ENCODE peak calls at places on chromosomes 4 and X, in eight cellular contexts. I, S, R, Y, D, Z, B and K are unnamed samples.
A peak's percentile ranks its signal among the peaks of the same experiment; 100 is the strongest.

GRCh38 chr4:17204908-17205307 is 306.5 kb upstream of the LDB2 start:
- DNase-seq in Y (no peak), Z (no peak), I (no peak), B (no peak), D (no peak), R (no peak), S (no peak), K (no peak)

GRCh38 chr4:170111100-170111499 is 21.3 kb upstream of the AADAT start:
- DNase-seq in Y (no peak), R (no peak), I (no peak), Z (no peak), D (no peak), B (no peak), S (no peak), K (no peak)

GRCh38 chr4:159271857-159272256 is 169.0 kb downstream of the RAPGEF2 start:
- DNase-seq in R (no peak), D (no peak), Z (no peak), S (no peak), Y (no peak), B (no peak), I (no peak), K (no peak)

GRCh38 chr4:76634239-76634638 is 199.2 kb downstream of the SHROOM3 start:
- DNase-seq in Y (no peak), R (peak; percentile 84), Z (no peak), S (no peak), I (no peak), B (no peak), D (no peak), K (no peak)

GRCh38 chrX:69501433-69501832 is 2.7 kb upstream of the NALF2 start:
- DNase-seq in S (no peak), Y (peak; percentile 8), Z (no peak), B (peak; percentile 47), R (no peak), D (no peak), I (no peak), K (no peak)

GRCh38 chrX:22247169-22247568 is 25.5 kb upstream of the CBLL2 start:
- DNase-seq in I (no peak), Z (no peak), D (no peak), R (peak; percentile 49), Y (no peak), B (no peak), S (no peak), K (no peak)

GRCh38 chrX:65596270-65596669 is 61.7 kb upstream of the LAS1L start:
- DNase-seq in Z (peak; percentile 50), I (peak; percentile 28), R (peak; percentile 78), Y (no peak), B (no peak), S (no peak), D (no peak), K (no peak)

GRCh38 chrX:39967348-39967747 is 130.4 kb downstream of the BCOR start:
- DNase-seq in D (no peak), I (no peak), Z (no peak), S (no peak), R (peak; percentile 38), B (no peak), Y (no peak), K (no peak)

GRCh38 chr4:54550415-54551171 is 107.2 kb upstream of the KIT start:
- DNase-seq in Y (no peak), B (no peak), I (no peak), D (no peak), S (no peak), Z (no peak), R (peak; percentile 71), K (no peak)

GRCh38 chrX:133258481-133258880 is 40.3 kb upstream of the TFDP3 start:
- DNase-seq in D (peak; percentile 23), R (peak; percentile 68), Y (no peak), Z (no peak), I (no peak), B (no peak), S (no peak), K (no peak)

GRCh38 chrX:3711331-3711917 is 2.0 kb downstream of the PRKX start:
- DNase-seq in Z (no peak), R (no peak), D (no peak), Y (no peak), B (no peak), S (no peak), I (no peak), K (no peak)

GRCh38 chrX:40132751-40133150 is 35.0 kb upstream of the BCOR start:
- DNase-seq in Y (no peak), Z (no peak), R (peak; percentile 89), D (peak; percentile 44), B (peak; percentile 82), I (no peak), S (no peak), K (no peak)

GRCh38 chrX:13067842-13068241 is 23.4 kb upstream of the FAM9C start:
- DNase-seq in Y (no peak), D (no peak), S (no peak), Z (no peak), R (no peak), I (no peak), B (no peak), K (no peak)

GRCh38 chrX:16087081-16087480 is 36.3 kb upstream of the GRPR start:
- DNase-seq in Y (no peak), S (no peak), R (no peak), D (no peak), Z (no peak), I (no peak), B (no peak), K (no peak)

GRCh38 chr4:40630335-40631021 is 814 bp upstream of the RBM47 start:
- DNase-seq in Y (no peak), D (no peak), B (peak; percentile 87), S (peak; percentile 29), R (no peak), I (peak; percentile 70), Z (no peak), K (no peak)

GRCh38 chr4:168803727-168804126 is 206.3 kb downstream of the CBR4 start:
- DNase-seq in Y (no peak), B (no peak), Z (no peak), D (peak; percentile 72), I (no peak), S (no peak), R (peak; percentile 46), K (no peak)

GRCh38 chr4:53023640-53024299 is 161.7 kb downstream of the RASL11B start:
- DNase-seq in S (no peak), D (no peak), B (no peak), Y (no peak), Z (no peak), R (no peak), I (no peak), K (no peak)

GRCh38 chr4:157271166-157271869 is 50.8 kb downstream of the GRIA2 start:
- DNase-seq in Y (no peak), Z (no peak), R (no peak), B (no peak), D (peak; percentile 44), S (no peak), I (no peak), K (no peak)

GRCh38 chrX:147699061-147699460 is 212.7 kb upstream of the FMR1 start:
- DNase-seq in S (no peak), I (no peak), D (no peak), Y (peak; percentile 26), B (no peak), Z (no peak), R (no peak), K (no peak)

GRCh38 chrX:149512225-149512885 is 7.2 kb upstream of the IDS start:
- DNase-seq in D (no peak), R (peak; percentile 58), Y (peak; percentile 27), I (peak; percentile 46), Z (peak; percentile 32), B (peak; percentile 64), S (peak; percentile 68), K (peak; percentile 22)

GRCh38 chr4:185880571-185880970 is 68.6 kb upstream of the SORBS2 start:
- DNase-seq in B (no peak), I (no peak), Z (no peak), Y (peak; percentile 24), D (no peak), S (no peak), R (no peak), K (peak; percentile 56)

GRCh38 chr4:173025131-173025530 is 143.5 kb upstream of the GALNT7 start:
- DNase-seq in R (peak; percentile 77), Z (peak; percentile 13), S (peak; percentile 38), Y (peak; percentile 79), D (no peak), B (peak; percentile 55), I (peak; percentile 54), K (peak; percentile 63)

GRCh38 chr4:112550728-112551127 is 34.7 kb upstream of the NEUROG2 start:
- DNase-seq in D (peak; percentile 63), Y (no peak), B (no peak), R (peak; percentile 89), S (no peak), Z (no peak), I (no peak), K (no peak)

GRCh38 chrX:136598631-136599030 is 49.3 kb upstream of the CD40LG start:
- DNase-seq in I (no peak), S (no peak), Y (no peak), Z (peak; percentile 35), D (no peak), R (no peak), B (no peak), K (no peak)

GRCh38 chrX:71251456-71251973 is 2.4 kb downstream of the ZMYM3 start:
- DNase-seq in D (no peak), I (no peak), S (no peak), R (no peak), Y (no peak), B (no peak), Z (peak; percentile 16), K (no peak)

GRCh38 chr4:83392562-83392961 is 57.9 kb upstream of the HPSE start:
- DNase-seq in S (no peak), D (no peak), Z (no peak), Y (no peak), B (no peak), I (no peak), R (no peak), K (no peak)

GRCh38 chr4:2798399-2799301 is 5.8 kb downstream of the SH3BP2 start:
- DNase-seq in B (peak; percentile 73), S (no peak), D (no peak), R (no peak), Y (peak; percentile 77), I (peak; percentile 74), Z (no peak), K (no peak)

GRCh38 chr4:81747242-81747930 is 275.7 kb upstream of the RASGEF1B start:
- DNase-seq in Y (no peak), R (no peak), D (no peak), Z (no peak), B (no peak), I (no peak), S (no peak), K (no peak)

GRCh38 chr4:56241500-56241899 is 145.8 kb downstream of the AASDH start:
- DNase-seq in D (no peak), Z (no peak), S (no peak), R (no peak), B (no peak), Y (no peak), I (no peak), K (no peak)

GRCh38 chr4:139809207-139810157 is 143.9 kb downstream of the MGST2 start:
- DNase-seq in D (no peak), S (no peak), R (no peak), Y (no peak), B (no peak), Z (no peak), I (no peak), K (no peak)